ENCODE peak calls at places on chromosomes 13 and 19, in seven cellular contexts. Z, Q, I, B, W, T and U are unnamed samples.

GRCh38 chr13:52711277-52711676 is 28.3 kb downstream of the CNMD start:
- ATAC-seq in W (no peak), Z (no peak), Q (no peak), I (no peak), B (no peak), T (no peak), U (no peak)

GRCh38 chr19:16623576-16623975 is 4.4 kb downstream of the MED26 start:
- ATAC-seq in Z (no peak), T (no peak), I (no peak), Q (no peak), B (no peak), W (no peak), U (no peak)

GRCh38 chr13:74288361-74288911 is 154.2 kb upstream of the KLF12 start:
- ATAC-seq in B (peak; percentile 33), Z (peak; percentile 31), I (no peak), Q (no peak), W (peak; percentile 11), T (no peak), U (no peak)

GRCh38 chr13:33927315-33927714 is 109.4 kb downstream of the RFC3 start:
- ATAC-seq in B (no peak), Q (no peak), I (no peak), T (no peak), Z (peak; percentile 36), W (no peak), U (peak; percentile 77)

GRCh38 chr13:113299951-113300350 is 2.9 kb downstream of the LAMP1 start:
- ATAC-seq in Z (no peak), I (no peak), T (no peak), Q (no peak), B (no peak), W (peak; percentile 7), U (no peak)

GRCh38 chr13:26061947-26062346 is 10.1 kb upstream of the SHISA2 start:
- ATAC-seq in I (no peak), B (no peak), W (no peak), T (no peak), Z (peak; percentile 26), Q (no peak), U (no peak)

GRCh38 chr13:42247883-42248282 is 24.1 kb upstream of the AKAP11 start:
- ATAC-seq in I (no peak), Z (no peak), B (no peak), Q (no peak), W (no peak), T (no peak), U (no peak)

GRCh38 chr13:113796948-113797676 is 38.1 kb downstream of the TMEM255B start:
- ATAC-seq in B (no peak), Z (no peak), T (no peak), Q (no peak), W (no peak), I (no peak), U (no peak)

GRCh38 chr13:109773786-109774185 is 12.6 kb downstream of the IRS2 start:
- ATAC-seq in Q (no peak), Z (no peak), T (no peak), B (no peak), W (no peak), I (no peak), U (no peak)

GRCh38 chr13:61410266-61410665 is 5.4 kb downstream of the PCDH20 start:
- ATAC-seq in W (no peak), B (no peak), T (no peak), Q (no peak), Z (no peak), I (no peak), U (no peak)

GRCh38 chr13:61414136-61414535 is 1.5 kb downstream of the PCDH20 start:
- ATAC-seq in T (no peak), I (no peak), B (no peak), Q (no peak), Z (peak; percentile 30), W (no peak), U (no peak)

GRCh38 chr13:61413572-61413971 is 2.1 kb downstream of the PCDH20 start:
- ATAC-seq in Q (no peak), I (no peak), W (no peak), Z (peak; percentile 5), T (no peak), B (no peak), U (no peak)

GRCh38 chr13:61414686-61415664 is 674 bp downstream of the PCDH20 start:
- ATAC-seq in Z (peak; percentile 97), Q (no peak), I (peak; percentile 92), T (no peak), B (peak; percentile 85), W (no peak), U (peak; percentile 77)

DNA sequence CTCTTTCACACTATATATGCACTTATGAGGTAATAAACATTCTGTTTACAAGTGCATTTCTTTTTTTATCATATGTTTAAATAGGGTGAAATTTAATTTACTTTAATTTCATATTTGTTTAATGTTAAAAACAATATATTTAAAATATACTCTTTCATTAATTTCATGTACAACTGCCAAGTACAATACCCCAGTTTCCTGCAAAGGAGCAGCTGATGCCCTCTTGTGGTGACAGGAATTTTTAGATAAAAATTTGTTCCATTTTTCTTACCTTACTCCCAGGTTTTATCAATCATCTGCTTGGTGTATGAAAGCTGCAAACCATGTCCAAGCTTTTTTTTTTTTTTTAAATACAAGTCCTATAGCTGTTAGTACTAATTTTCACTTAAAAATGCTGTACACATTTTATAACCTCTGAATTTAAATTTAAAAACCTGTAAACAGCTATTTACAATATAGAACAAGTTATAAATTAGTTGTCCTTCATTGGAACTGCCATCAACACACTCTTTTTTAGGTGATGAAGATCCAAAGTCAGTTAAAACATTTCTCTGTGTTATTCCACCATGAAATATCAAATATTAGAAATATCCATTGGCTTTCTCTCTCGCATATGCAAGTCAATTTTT is 4.9 kb downstream of the PCDH20 start:
- ATAC-seq in W (no peak), I (no peak), T (no peak), Z (no peak), B (no peak), Q (no peak), U (no peak)
- TF ChIP-seq CTCF in W (no peak), I (no peak), T (no peak), Z (peak; percentile 36), B (no peak), Q (peak; percentile 14), U (peak; percentile 27)

DNA sequence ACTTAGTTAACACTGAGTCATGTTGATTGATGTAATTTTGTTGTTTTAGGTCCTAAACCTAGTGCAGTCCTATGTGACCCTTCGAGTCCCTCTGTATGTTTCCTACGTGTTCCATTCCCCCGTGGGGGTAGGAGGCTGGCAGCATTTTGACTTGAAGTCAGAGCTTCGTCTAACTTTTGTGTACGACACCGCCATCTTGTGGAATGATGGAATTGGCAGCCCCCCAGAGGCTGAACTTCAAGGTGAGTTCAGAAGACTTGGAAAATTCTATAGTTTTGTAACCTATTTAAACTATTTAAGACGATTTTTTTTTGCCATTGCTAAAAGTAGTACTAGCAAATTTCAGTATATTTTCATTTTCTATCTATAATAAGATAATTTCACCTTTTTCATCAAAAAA is 117.9 kb downstream of the STOML3 start:
- ATAC-seq in I (no peak), B (no peak), T (no peak), Q (peak; percentile 51), Z (peak; percentile 47), W (no peak), U (no peak)
- TF ChIP-seq CTCF in I (no peak), B (no peak), T (no peak), Q (peak; percentile 71), Z (peak; percentile 44), W (no peak), U (peak; percentile 18)

GRCh38 chr19:19626516-19627441 is 1.2 kb downstream of the LPAR2 start:
- ATAC-seq in W (no peak), B (no peak), T (no peak), I (no peak), Z (no peak), Q (no peak), U (no peak)

GRCh38 chr19:19630062-19630414 is 2.0 kb upstream of the LPAR2 start:
- ATAC-seq in Q (no peak), I (no peak), B (no peak), W (no peak), T (no peak), Z (no peak), U (no peak)

GRCh38 chr19:19628499-19629134 is 597 bp upstream of the LPAR2 start:
- ATAC-seq in Q (peak; percentile 51), B (peak; percentile 49), W (peak; percentile 35), T (peak; percentile 52), Z (peak; percentile 81), I (peak; percentile 61), U (no peak)

GRCh38 chr19:19627442-19627715 is 641 bp downstream of the LPAR2 start:
- ATAC-seq in I (no peak), Z (no peak), T (no peak), B (no peak), W (peak; percentile 2), Q (no peak), U (no peak)

DNA sequence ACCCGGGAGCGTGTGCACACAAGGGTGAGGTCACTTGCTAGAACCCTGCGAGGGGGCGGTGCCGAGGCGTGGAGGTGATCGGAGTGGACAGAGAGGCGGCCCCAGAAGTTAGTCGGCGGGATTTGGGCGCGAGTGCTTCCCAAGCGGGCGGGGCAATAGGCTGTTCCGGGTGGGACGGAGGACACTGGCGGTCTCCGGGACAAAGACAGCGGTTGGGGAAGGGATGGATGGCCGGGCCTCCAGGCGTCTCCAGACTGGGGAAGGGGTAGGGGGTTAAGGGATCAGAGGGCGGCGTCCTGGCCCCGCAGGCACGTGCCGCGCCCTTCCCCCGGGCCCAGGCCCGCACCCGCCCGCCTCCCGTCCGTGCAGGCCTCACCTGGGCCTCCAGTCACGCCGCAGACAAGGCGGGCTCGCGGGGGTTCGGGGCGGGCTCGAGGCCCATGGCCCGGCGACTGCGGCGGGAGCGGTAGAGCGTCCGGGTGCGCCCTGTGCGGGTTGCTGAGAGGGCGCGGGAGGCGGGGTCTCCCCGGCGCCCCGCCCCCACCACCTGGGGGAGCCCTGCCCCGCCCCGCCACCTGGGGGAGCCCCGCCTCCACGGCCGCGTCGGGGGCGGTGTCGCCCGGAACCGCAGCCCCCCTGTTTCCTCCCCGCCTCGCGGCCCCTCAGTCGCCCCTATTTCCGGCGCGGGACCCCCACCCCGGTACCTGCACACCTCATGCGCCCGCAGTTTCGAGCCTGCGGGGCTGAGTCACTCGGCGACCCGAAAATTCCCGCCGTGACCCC is at the start of gene LPAR2:
- ATAC-seq in Z (peak; percentile 96), T (peak; percentile 87), B (peak; percentile 89), Q (peak; percentile 78), I (peak; percentile 70), W (peak; percentile 87), U (peak; percentile 25)
- TF ChIP-seq CTCF in Z (peak; percentile 6), T (no peak), B (no peak), Q (no peak), I (no peak), W (no peak), U (no peak)

GRCh38 chr13:49652691-49653305 is 24.5 kb downstream of the ARL11 start:
- ATAC-seq in Z (peak; percentile 62), B (no peak), I (no peak), W (peak; percentile 78), Q (peak; percentile 64), T (peak; percentile 30), U (no peak)

GRCh38 chr13:49649963-49650312 is 21.6 kb downstream of the ARL11 start:
- ATAC-seq in B (no peak), I (no peak), Z (no peak), T (no peak), W (no peak), Q (no peak), U (no peak)

GRCh38 chr13:49646688-49647087 is 18.4 kb downstream of the ARL11 start:
- ATAC-seq in I (no peak), Z (no peak), B (no peak), W (no peak), Q (no peak), T (no peak), U (no peak)

GRCh38 chr13:49651775-49652690 is 23.7 kb downstream of the ARL11 start:
- ATAC-seq in Z (no peak), I (no peak), B (no peak), W (no peak), T (no peak), Q (no peak), U (no peak)

GRCh38 chr13:49649244-49649962 is 21.1 kb downstream of the ARL11 start:
- ATAC-seq in Q (no peak), B (no peak), W (no peak), T (no peak), Z (peak; percentile 52), I (no peak), U (no peak)
- TF ChIP-seq CTCF in Q (no peak), B (no peak), W (no peak), T (no peak), Z (peak; percentile 21), I (no peak), U (peak; percentile 42)